ENCODE peak calls at places on chromosome 19, in four cellular contexts. Q is activated T-helper 1 cell treated with anti-CD3 and anti-CD28 coated beads, Interleukin-12 subunit alpha, Interleukin-12 subunit beta, Interleukin-2, Interleukin-4 antibody, amounts not matched to agents 30 ng/mL and 10 ng/mL and 1 ng/mL, durations not matched to agents 14 hours and 24 hours and 36 hours; L is RCC 7860; S is Calu3. B is an unnamed sample.

GRCh38 chr19:15595069-15595468 is 19.9 kb upstream of the CYP4F8 start:
- DNase-seq in S (peak), L (peak), Q (no peak), B (no peak)

GRCh38 chr19:16608290-16608704 is 19.7 kb downstream of the MED26 start:
- DNase-seq in Q (no peak), L (no peak), S (no peak), B (no peak)

GRCh38 chr19:6699935-6700334 is 20.5 kb downstream of the C3 start:
- DNase-seq in Q (no peak), S (no peak), L (no peak), B (no peak)

GRCh38 chr19:35155441-35155840 is 906 bp downstream of the FXYD5 start:
- DNase-seq in S (no peak), L (no peak), Q (no peak), B (no peak)

GRCh38 chr19:3975637-3976087 is 4.8 kb upstream of the DAPK3 start:
- DNase-seq in Q (no peak), L (no peak), S (no peak), B (no peak)

GRCh38 chr19:39166571-39167391 is 30.0 kb upstream of the NCCRP1 start:
- DNase-seq in L (no peak), Q (no peak), S (peak), B (no peak)

GRCh38 chr19:48633148-48634035 is 3.8 kb downstream of the DBP start:
- DNase-seq in Q (no peak), L (no peak), S (no peak), B (no peak)

GRCh38 chr19:53521373-53522202 is 16.4 kb upstream of the ZNF331 start:
- DNase-seq in Q (no peak), S (no peak), L (no peak), B (no peak)

GRCh38 chr19:33226550-33227241 is 1.0 kb upstream of the SLC7A10 start:
- DNase-seq in Q (no peak), S (no peak), L (no peak), B (no peak)

GRCh38 chr19:8323781-8324185 is 2.5 kb downstream of the RPS28 start:
- DNase-seq in S (no peak), L (no peak), Q (no peak), B (no peak)

GRCh38 chr19:40191836-40192646 is 815 bp downstream of the MAP3K10 start:
- DNase-seq in L (no peak), Q (peak), S (peak), B (no peak)

B was measured in epithelial cell of proximal tubule.